ENCODE peak calls at places on chromosomes 13 and 19, in nine cellular contexts. M, A, O, X, T, H, W, B and Z are unnamed samples.

GRCh38 chr13:99981115-99982020 is at the start of gene ZIC2:
- DNase-seq in H (no peak), X (no peak), O (no peak), T (no peak), W (peak; percentile 13), A (peak; percentile 90), M (peak; percentile 74), B (peak; percentile 71), Z (peak; percentile 50)

GRCh38 chr13:76856141-76856571 is 30.0 kb downstream of the KCTD12 start:
- DNase-seq in M (no peak), X (no peak), W (peak; percentile 40), T (no peak), H (no peak), B (peak; percentile 56), A (no peak), O (no peak), Z (no peak)

GRCh38 chr13:99656092-99656745 is 154.9 kb downstream of the TM9SF2 start:
- DNase-seq in T (peak; percentile 67), A (peak; percentile 78), H (peak; percentile 68), X (peak; percentile 87), W (peak; percentile 72), B (peak; percentile 77), M (peak; percentile 80), O (peak; percentile 88), Z (peak; percentile 92)

GRCh38 chr13:18943721-18944391 is 237.8 kb downstream of the TUBA3C start:
- DNase-seq in T (no peak), X (no peak), H (no peak), O (no peak), M (peak; percentile 1), B (no peak), A (no peak), W (no peak), Z (no peak)

GRCh38 chr13:49303533-49304252 is 56.0 kb downstream of the CDADC1 start:
- DNase-seq in X (peak; percentile 39), B (no peak), T (no peak), M (no peak), O (no peak), H (no peak), A (no peak), W (no peak), Z (peak; percentile 63)

GRCh38 chr13:41613984-41614581 is 156.7 kb downstream of the RGCC start:
- DNase-seq in A (no peak), O (no peak), H (no peak), T (no peak), W (peak; percentile 35), B (peak; percentile 82), X (peak; percentile 2), M (no peak), Z (peak; percentile 39)

GRCh38 chr13:43368003-43368402 is 344.6 kb downstream of the DNAJC15 start:
- DNase-seq in O (no peak), X (no peak), B (peak; percentile 0), M (no peak), H (no peak), W (no peak), T (no peak), A (no peak), Z (no peak)

GRCh38 chr19:30076751-30077670 is 135.0 kb downstream of the URI1 start:
- DNase-seq in T (no peak), W (no peak), H (peak; percentile 24), O (no peak), M (no peak), B (no peak), A (no peak), X (no peak), Z (no peak)

GRCh38 chr13:94553766-94554165 is 42.2 kb downstream of the TGDS start:
- DNase-seq in X (no peak), H (no peak), O (no peak), M (no peak), W (no peak), A (no peak), B (no peak), T (no peak), Z (no peak)

GRCh38 chr19:38044267-38045111 is 137.5 kb downstream of the SIPA1L3 start:
- DNase-seq in T (no peak), B (peak; percentile 87), X (no peak), A (no peak), O (no peak), H (no peak), M (no peak), W (peak; percentile 13), Z (no peak)